ENCODE peak calls at places on chromosomes 7 and 10, in seven cellular contexts. C, Z, V, A, P, W and O are unnamed samples.

GRCh38 chr10:29798876-29799690 is 164.3 kb upstream of the SVIL start:
- DNase-seq in C (no peak), Z (no peak), V (no peak), A (no peak), P (no peak), W (no peak), O (no peak)

GRCh38 chr7:107016312-107016711 is 28.2 kb upstream of the PRKAR2B start:
- DNase-seq in C (no peak), Z (no peak), V (no peak), A (no peak), P (no peak), W (no peak), O (no peak)

GRCh38 chr7:98186452-98187137 is 24.6 kb upstream of the BHLHA15 start:
- DNase-seq in C (no peak), Z (no peak), V (no peak), A (no peak), P (no peak), W (no peak), O (no peak)

GRCh38 chr10:56349611-56350010 is 11.4 kb downstream of the ZWINT start:
- DNase-seq in C (no peak), Z (no peak), V (no peak), A (no peak), P (no peak), W (no peak), O (no peak)

GRCh38 chr7:135802697-135803096 is 54.1 kb upstream of the FAM180A start:
- DNase-seq in C (no peak), Z (no peak), V (no peak), A (no peak), P (no peak), W (no peak), O (no peak)

GRCh38 chr10:78645053-78645787 is 423.5 kb upstream of the ZMIZ1 start:
- DNase-seq in C (no peak), Z (no peak), V (no peak), A (no peak), P (no peak), W (no peak), O (no peak)

GRCh38 chr10:101441539-101442455 is 87.8 kb downstream of the BTRC start:
- DNase-seq in C (no peak), Z (peak), V (no peak), A (peak), P (peak), W (no peak), O (peak)

GRCh38 chr10:110326351-110327032 is 21.8 kb upstream of the SMNDC1 start:
- DNase-seq in C (no peak), Z (peak), V (no peak), A (no peak), P (no peak), W (no peak), O (no peak)

GRCh38 chr7:99359465-99360154 is 14.9 kb upstream of the ARPC1B start:
- DNase-seq in C (no peak), Z (no peak), V (no peak), A (no peak), P (no peak), W (no peak), O (no peak)

GRCh38 chr10:96835826-96836365 is 3.8 kb downstream of the LCOR start:
- DNase-seq in C (no peak), Z (no peak), V (no peak), A (no peak), P (no peak), W (no peak), O (no peak)

GRCh38 chr7:122123746-122124145 is 20.3 kb downstream of the AASS start:
- DNase-seq in C (no peak), Z (no peak), V (no peak), A (no peak), P (no peak), W (no peak), O (no peak)

GRCh38 chr7:2201128-2201527 is 31.6 kb downstream of the MAD1L1 start:
- DNase-seq in C (no peak), Z (no peak), V (no peak), A (no peak), P (no peak), W (no peak), O (no peak)

GRCh38 chr10:30447125-30447799 is 13.3 kb downstream of the MAP3K8 start:
- DNase-seq in C (no peak), Z (no peak), V (no peak), A (no peak), P (no peak), W (no peak), O (no peak)

GRCh38 chr10:112456533-112456932 is 9.5 kb downstream of the VTI1A start:
- DNase-seq in C (no peak), Z (no peak), V (no peak), A (no peak), P (no peak), W (no peak), O (no peak)

GRCh38 chr7:106419455-106420182 is 134.8 kb upstream of the NAMPT start:
- DNase-seq in C (no peak), Z (no peak), V (no peak), A (no peak), P (no peak), W (no peak), O (no peak)

GRCh38 chr10:97499561-97500296 is 1.0 kb downstream of the UBTD1 start:
- DNase-seq in C (peak), Z (peak), V (peak), A (peak), P (no peak), W (peak), O (no peak)

GRCh38 chr7:98265841-98266271 is 13.8 kb upstream of the TECPR1 start:
- DNase-seq in C (no peak), Z (no peak), V (no peak), A (no peak), P (no peak), W (no peak), O (no peak)

GRCh38 chr7:117673839-117674238 is 194.0 kb downstream of the CFTR start:
- DNase-seq in C (no peak), Z (no peak), V (no peak), A (peak), P (no peak), W (no peak), O (no peak)

GRCh38 chr7:146902728-146903127 is 786.1 kb downstream of the CNTNAP2 start:
- DNase-seq in C (no peak), Z (no peak), V (peak), A (no peak), P (no peak), W (no peak), O (no peak)

GRCh38 chr10:28676968-28677888 is at the start of gene BAMBI:
- DNase-seq in C (peak), Z (peak), V (peak), A (peak), P (peak), W (peak), O (peak)

GRCh38 chr7:136925556-136925955 is 57.1 kb downstream of the CHRM2 start:
- DNase-seq in C (no peak), Z (no peak), V (no peak), A (no peak), P (no peak), W (no peak), O (no peak)

GRCh38 chr10:51366044-51366443 is 291.8 kb downstream of the PRKG1 start:
- DNase-seq in C (no peak), Z (no peak), V (no peak), A (no peak), P (no peak), W (no peak), O (no peak)

GRCh38 chr10:208616-209015 is 73.4 kb downstream of the ZMYND11 start:
- DNase-seq in C (no peak), Z (no peak), V (no peak), A (no peak), P (no peak), W (no peak), O (no peak)

GRCh38 chr10:17537281-17537680 is 79.9 kb downstream of the HACD1 start:
- DNase-seq in C (no peak), Z (no peak), V (no peak), A (no peak), P (no peak), W (no peak), O (no peak)

GRCh38 chr10:53209941-53210611 is 437.5 kb upstream of the MBL2 start:
- DNase-seq in C (no peak), Z (no peak), V (no peak), A (peak), P (no peak), W (no peak), O (no peak)